ENCODE peak calls at places on chromosome 16, in seven cellular contexts. B is stomach, S is suprapubic skin, R is A549, V is gastrocnemius medialis, M is IMR-90, X is esophagus squamous epithelium. T is an unnamed sample.

GRCh38 chr16:14309001-14309886 is 238.1 kb downstream of the MRTFB start:
- DNase-seq in S (no peak), V (no peak), X (no peak), B (peak; percentile 42), M (peak; percentile 39), R (no peak), T (no peak)

GRCh38 chr16:27890006-27890405 is 173.5 kb downstream of the GSG1L start:
- DNase-seq in V (no peak), X (no peak), S (no peak), B (no peak), R (no peak), M (no peak), T (no peak)

GRCh38 chr16:30996324-30996999 is 11.5 kb downstream of the HSD3B7 start:
- DNase-seq in S (no peak), B (no peak), M (no peak), R (peak; percentile 68), V (no peak), X (no peak), T (peak; percentile 53)

GRCh38 chr16:1713331-1713730 is 7.3 kb downstream of the MAPK8IP3 start:
- DNase-seq in R (no peak), V (no peak), B (no peak), S (no peak), X (no peak), M (no peak), T (no peak)

GRCh38 chr16:25108054-25108453 is 3.5 kb upstream of the LCMT1 start:
- DNase-seq in S (no peak), B (no peak), X (no peak), M (no peak), V (no peak), R (no peak), T (no peak)

GRCh38 chr16:27551046-27551445 is 1.1 kb downstream of the KATNIP start:
- DNase-seq in V (no peak), M (no peak), B (no peak), X (no peak), R (no peak), S (no peak), T (no peak)

GRCh38 chr16:8262299-8262698 is 328.0 kb downstream of the TMEM114 start:
- DNase-seq in R (no peak), S (no peak), X (no peak), V (no peak), B (no peak), M (no peak), T (no peak)

GRCh38 chr16:2343211-2343610 is 2.7 kb upstream of the ABCA3 start:
- DNase-seq in M (no peak), V (no peak), S (no peak), X (no peak), B (no peak), R (no peak), T (no peak)

GRCh38 chr16:10153993-10154788 is 28.0 kb downstream of the GRIN2A start:
- DNase-seq in M (no peak), B (no peak), V (no peak), R (no peak), S (no peak), X (no peak), T (no peak)

GRCh38 chr16:67676939-67677338 is 10.3 kb downstream of the C16orf86 start:
- DNase-seq in X (no peak), S (no peak), R (no peak), B (no peak), V (no peak), M (no peak), T (no peak)

GRCh38 chr16:735982-736453 is 4.8 kb downstream of the CIAO3 start:
- DNase-seq in M (no peak), R (no peak), S (no peak), V (no peak), X (no peak), B (no peak), T (no peak)

GRCh38 chr16:24883714-24884151 is 38.0 kb downstream of the SLC5A11 start:
- DNase-seq in X (no peak), M (no peak), R (no peak), V (no peak), B (no peak), S (no peak), T (no peak)

GRCh38 chr16:65727534-65728137 is 605.8 kb upstream of the CDH11 start:
- DNase-seq in B (no peak), R (no peak), M (no peak), V (no peak), S (no peak), X (no peak), T (no peak)

GRCh38 chr16:66728117-66728787 is 23.2 kb downstream of the DYNC1LI2 start:
- DNase-seq in R (peak; percentile 61), V (no peak), B (peak; percentile 37), X (no peak), S (no peak), M (peak; percentile 67), T (peak; percentile 27)

GRCh38 chr16:72847187-72848044 is 200.5 kb downstream of the ZFHX3 start:
- DNase-seq in R (peak; percentile 63), V (no peak), M (peak; percentile 36), X (no peak), S (no peak), B (no peak), T (no peak)

GRCh38 chr16:4664538-4665418 is 28.6 kb upstream of the NUDT16L1 start:
- DNase-seq in R (no peak), B (peak; percentile 88), X (no peak), V (no peak), S (no peak), M (no peak), T (peak; percentile 53)

GRCh38 chr16:78298986-78299385 is 199.5 kb downstream of the WWOX start:
- DNase-seq in X (no peak), M (no peak), B (no peak), R (no peak), V (no peak), S (no peak), T (no peak)

GRCh38 chr16:54421220-54421619 is 134.6 kb upstream of the IRX3 start:
- DNase-seq in V (no peak), B (no peak), S (no peak), X (no peak), M (no peak), R (no peak), T (no peak)

GRCh38 chr16:13453938-13454553 is 465.9 kb upstream of the ERCC4 start:
- DNase-seq in X (no peak), B (peak; percentile 33), R (peak; percentile 14), M (no peak), S (no peak), V (no peak), T (no peak)

DNA sequence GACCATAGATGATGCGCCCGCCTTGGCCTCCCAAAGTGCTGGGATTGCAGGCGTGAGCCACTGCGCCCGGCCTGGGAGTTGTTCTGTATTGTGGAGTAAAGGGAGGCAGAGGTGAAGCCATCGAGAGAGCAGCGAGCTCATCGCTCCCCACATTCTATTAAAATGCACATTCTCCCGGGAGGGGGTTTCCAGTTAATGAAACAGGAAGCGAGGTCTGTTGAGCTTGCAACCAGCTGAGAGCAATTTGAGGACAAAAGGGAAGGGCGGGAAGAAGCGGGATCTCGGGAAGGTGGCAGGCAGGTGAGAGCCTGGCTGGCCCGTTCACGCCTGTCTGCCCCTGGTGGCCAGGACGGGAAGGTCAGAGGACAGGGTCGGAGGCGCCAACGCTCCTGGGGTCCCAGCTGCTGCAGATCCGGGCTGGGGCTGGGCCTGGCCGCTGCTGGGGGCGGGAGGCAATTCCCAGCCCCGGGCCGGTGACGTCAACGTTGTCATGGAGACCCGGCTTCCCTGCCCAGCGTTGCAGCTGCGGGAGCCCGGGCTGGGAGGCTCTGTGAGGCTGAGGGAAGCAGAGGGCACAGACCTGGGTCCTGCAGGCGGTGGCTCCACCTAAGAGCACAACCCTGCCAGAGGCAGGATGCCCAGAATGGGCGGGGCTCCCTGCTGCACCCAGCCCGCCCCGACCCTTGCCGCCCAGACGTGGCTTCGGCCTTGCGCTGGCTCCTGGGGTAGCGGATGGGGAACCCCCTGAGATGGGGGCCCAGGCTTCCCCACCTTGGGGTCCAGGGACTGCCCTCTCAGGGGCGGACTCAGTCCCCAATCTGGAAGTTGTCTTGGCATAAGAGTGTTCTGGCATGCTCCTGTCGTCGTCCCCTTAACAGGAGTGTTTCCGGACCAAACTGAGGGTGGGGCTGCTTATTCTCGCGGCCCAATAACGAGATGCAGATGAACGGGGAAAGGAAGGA is 48.7 kb upstream of the PLCG2 start:
- DNase-seq in B (peak; percentile 89), S (peak; percentile 91), V (peak; percentile 32), R (peak; percentile 95), M (peak; percentile 72), X (no peak), T (peak; percentile 87)
- H3K4me3 ChIP-seq in B (peak overlapping the region; percentile 40), S (peak overlapping the region; percentile 43), V (peak overlapping the region; percentile 37), R (peak overlapping the region; percentile 16), M (peak overlapping the region; percentile 34), X (peak overlapping the region; percentile 39), T (peak overlapping the region; percentile 31)

DNA sequence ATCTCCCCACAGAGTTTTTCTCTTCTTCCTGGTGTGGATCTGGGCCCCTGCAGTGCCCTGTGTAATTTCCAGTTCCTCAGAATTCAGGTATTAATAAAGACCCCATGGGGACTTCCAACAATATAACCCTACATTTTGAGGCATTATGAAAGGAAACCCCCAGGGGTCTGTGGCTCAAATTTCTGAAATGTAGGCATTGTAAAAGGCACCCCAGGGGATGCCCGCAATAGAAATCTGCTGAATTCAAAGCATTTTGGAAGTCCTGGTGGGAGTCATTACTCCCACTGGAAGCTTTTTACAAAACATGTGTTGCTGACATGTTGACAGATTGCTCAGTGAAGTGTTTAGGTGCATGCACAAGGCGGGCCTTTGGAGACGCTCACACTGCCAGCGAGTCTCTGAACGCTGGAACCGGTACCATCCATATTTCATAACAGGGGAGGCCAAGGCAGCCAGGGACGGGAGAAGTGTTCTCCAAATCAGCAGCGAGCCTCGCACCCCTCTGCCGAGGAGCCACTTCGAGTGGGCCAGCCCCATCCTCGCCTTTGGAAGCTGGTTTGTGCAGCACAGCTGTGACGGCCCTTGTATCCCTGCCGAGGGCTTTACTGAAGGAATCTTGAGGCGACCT is 153.9 kb downstream of the ZNF423 start:
- DNase-seq in R (no peak), X (no peak), B (no peak), S (peak; percentile 87), V (peak; percentile 25), M (no peak), T (peak; percentile 82)
- H3K27ac ChIP-seq in R (no peak overlapping the region), X (peak overlapping the region; percentile 57), B (no peak overlapping the region), S (peak overlapping the region; percentile 43), V (no peak overlapping the region), M (no peak overlapping the region), T (peak overlapping the region; percentile 81)

GRCh38 chr16:89318871-89319627 is 101.5 kb downstream of the ZNF778 start:
- DNase-seq in S (no peak), B (no peak), M (no peak), V (no peak), R (no peak), X (no peak), T (no peak)
- TF ChIP-seq POLR2A in S (no peak), B (no peak), M (peak; percentile 30), V (no peak), R (no peak), X (no peak), T (no peak)

DNA sequence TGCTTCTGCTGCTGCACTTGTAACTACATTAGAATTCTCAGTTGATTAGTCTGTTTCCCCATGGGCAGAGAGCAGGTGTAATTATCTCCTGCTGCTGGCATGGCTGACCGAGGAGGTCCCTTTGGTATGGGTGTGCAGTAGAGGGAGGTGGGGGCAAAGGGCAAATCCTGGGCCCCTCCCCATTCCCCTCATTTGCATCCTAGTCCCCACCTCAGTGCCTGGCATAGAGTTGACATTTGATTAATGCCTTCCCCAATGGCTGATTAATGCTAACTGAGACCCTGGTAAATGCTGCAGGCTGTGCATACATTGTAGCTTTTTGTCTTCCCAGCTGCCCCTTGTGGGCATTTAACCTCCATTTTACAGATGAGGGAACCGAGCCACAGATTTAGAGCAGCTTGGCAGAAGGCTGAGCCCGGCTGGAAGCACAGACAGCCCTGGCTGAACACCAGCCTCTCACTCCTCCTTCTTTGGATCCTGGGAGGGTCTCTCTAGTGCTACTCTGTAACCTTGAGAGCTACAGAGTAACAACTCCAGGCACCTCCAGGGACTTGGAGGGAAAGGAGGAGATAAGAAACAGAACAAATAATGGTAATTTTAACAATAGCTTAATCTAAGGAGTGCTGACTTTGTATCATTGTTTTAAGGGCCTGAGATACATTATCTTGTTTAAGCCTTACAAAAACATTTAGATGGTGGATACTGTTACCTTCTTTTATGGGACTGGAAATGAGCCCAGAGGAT is 5.1 kb downstream of the PLCG2 start:
- DNase-seq in B (no peak), M (no peak), R (no peak), V (no peak), X (no peak), S (no peak), T (no peak)
- H3K4me3 ChIP-seq in B (no peak overlapping the region), M (no peak overlapping the region), R (no peak overlapping the region), V (no peak overlapping the region), X (no peak overlapping the region), S (no peak overlapping the region), T (no peak overlapping the region)

T was measured in uterus.